ENCODE peak calls at places on chromosome 12, in six cellular contexts. One of them, this sample, is unnamed.

GRCh38 chr12:83945871-83946270 is 966.7 kb downstream of the SLC6A15 start:
- DNase-seq in HFF-Myc: peak; percentile 84
- DNase-seq in lower leg skin: no peak
- DNase-seq in cardiac fibroblast: peak; percentile 27
- DNase-seq in adrenal gland: no peak
- DNase-seq in heart left ventricle: no peak
- DNase-seq in this sample: no peak

GRCh38 chr12:52243774-52244614 is 11.0 kb downstream of the KRT7 start:
- DNase-seq in HFF-Myc: peak; percentile 92
- DNase-seq in lower leg skin: peak; percentile 97
- DNase-seq in cardiac fibroblast: peak; percentile 97
- DNase-seq in adrenal gland: peak; percentile 95
- DNase-seq in heart left ventricle: peak; percentile 81
- DNase-seq in this sample: peak; percentile 84

GRCh38 chr12:40970320-40970907 is 217.7 kb upstream of the PDZRN4 start:
- DNase-seq in HFF-Myc: no peak
- DNase-seq in lower leg skin: no peak
- DNase-seq in cardiac fibroblast: no peak
- DNase-seq in adrenal gland: no peak
- DNase-seq in heart left ventricle: no peak
- DNase-seq in this sample: no peak

GRCh38 chr12:100799770-100800169 is 5.2 kb downstream of the ANO4 start:
- DNase-seq in HFF-Myc: no peak
- DNase-seq in lower leg skin: no peak
- DNase-seq in cardiac fibroblast: peak; percentile 56
- DNase-seq in adrenal gland: no peak
- DNase-seq in heart left ventricle: no peak
- DNase-seq in this sample: no peak

GRCh38 chr12:4282892-4283511 is 9.4 kb downstream of the CCND2 start:
- DNase-seq in HFF-Myc: no peak
- DNase-seq in lower leg skin: no peak
- DNase-seq in cardiac fibroblast: no peak
- DNase-seq in adrenal gland: no peak
- DNase-seq in heart left ventricle: no peak
- DNase-seq in this sample: no peak

GRCh38 chr12:3218150-3218845 is 141.1 kb downstream of the TSPAN9 start:
- DNase-seq in HFF-Myc: no peak
- DNase-seq in lower leg skin: peak; percentile 96
- DNase-seq in cardiac fibroblast: peak; percentile 92
- DNase-seq in adrenal gland: peak; percentile 85
- DNase-seq in heart left ventricle: peak; percentile 87
- DNase-seq in this sample: no peak

GRCh38 chr12:118337194-118337838 is 35.4 kb downstream of the TAOK3 start:
- DNase-seq in HFF-Myc: peak; percentile 60
- DNase-seq in lower leg skin: no peak
- DNase-seq in cardiac fibroblast: peak; percentile 59
- DNase-seq in adrenal gland: no peak
- DNase-seq in heart left ventricle: no peak
- DNase-seq in this sample: no peak

GRCh38 chr12:138898-139534 is 72.4 kb downstream of the IQSEC3 start:
- DNase-seq in HFF-Myc: no peak
- DNase-seq in lower leg skin: no peak
- DNase-seq in cardiac fibroblast: peak; percentile 9
- DNase-seq in adrenal gland: peak; percentile 5
- DNase-seq in heart left ventricle: no peak
- DNase-seq in this sample: no peak

DNA sequence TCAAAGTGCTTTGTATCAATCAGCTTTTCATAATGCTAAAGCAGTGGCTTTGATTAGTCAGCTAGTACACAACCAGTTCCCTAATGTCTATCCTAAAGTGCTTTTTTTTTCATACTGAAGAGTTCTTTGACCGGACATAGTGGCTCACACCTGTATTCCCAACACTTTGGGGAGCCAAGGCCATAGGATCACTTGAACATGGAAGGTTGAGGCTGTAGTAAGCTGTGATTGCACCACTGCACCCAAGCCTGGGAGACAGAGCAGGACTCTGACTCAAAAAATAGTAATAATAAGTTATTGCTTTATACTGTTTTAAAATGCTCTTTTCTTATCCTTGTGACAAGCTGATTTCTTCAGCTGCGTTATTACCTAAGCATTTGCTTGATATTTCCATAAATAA is 154.6 kb upstream of the AEBP2 start:
- DNase-seq in HFF-Myc: no peak
- DNase-seq in lower leg skin: no peak
- DNase-seq in cardiac fibroblast: no peak
- DNase-seq in adrenal gland: no peak
- DNase-seq in heart left ventricle: no peak
- DNase-seq in this sample: no peak
- H3K4me3 ChIP-seq in HFF-Myc: no peak overlapping the region
- H3K4me3 ChIP-seq in lower leg skin: no peak overlapping the region
- H3K4me3 ChIP-seq in cardiac fibroblast: no peak overlapping the region
- H3K4me3 ChIP-seq in adrenal gland: no peak overlapping the region
- H3K4me3 ChIP-seq in heart left ventricle: no peak overlapping the region
- H3K4me3 ChIP-seq in this sample: no peak overlapping the region

DNA sequence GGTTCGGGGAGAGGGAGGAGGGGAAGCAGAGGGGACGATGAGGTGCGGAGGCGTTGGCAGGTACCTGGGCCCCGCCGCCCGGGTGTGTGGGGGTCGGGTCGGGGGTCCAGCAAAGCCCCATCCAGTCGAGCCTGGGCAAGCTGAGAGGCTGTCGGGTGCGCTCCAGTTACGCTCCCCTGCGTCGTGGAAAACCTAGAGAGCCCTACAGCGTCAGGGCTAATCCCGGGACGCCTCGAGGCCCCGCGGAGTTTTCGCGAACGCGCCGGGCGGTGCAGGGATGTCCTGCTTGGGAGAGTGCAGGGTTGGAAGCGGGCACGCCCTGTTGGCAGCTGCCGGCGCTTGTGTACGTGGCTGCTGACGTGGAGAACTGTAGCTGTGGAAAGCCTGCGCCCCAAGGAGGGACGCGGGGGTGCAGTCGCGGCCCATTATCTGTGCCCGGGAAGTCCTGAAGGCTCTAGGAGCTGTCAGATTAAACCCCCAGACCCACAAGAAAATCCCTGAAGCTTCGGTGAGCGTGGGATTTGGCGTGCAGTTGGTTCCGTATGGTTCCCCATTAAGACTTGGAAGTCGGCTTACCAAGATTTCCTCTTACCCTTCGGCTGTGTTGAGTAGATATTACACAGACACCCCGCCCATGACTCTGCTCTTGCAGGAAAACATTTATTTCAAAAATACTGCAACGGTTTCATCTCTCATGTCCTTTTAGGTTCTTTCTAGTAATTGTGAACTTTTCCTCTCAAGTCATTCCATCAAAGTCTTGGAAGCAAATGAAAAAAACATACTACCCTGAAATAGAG is 11.3 kb upstream of the SLC38A2 start:
- DNase-seq in HFF-Myc: no peak
- DNase-seq in lower leg skin: peak; percentile 98
- DNase-seq in cardiac fibroblast: peak; percentile 97
- DNase-seq in adrenal gland: peak; percentile 98
- DNase-seq in heart left ventricle: peak; percentile 95
- DNase-seq in this sample: no peak
- TF ChIP-seq CTCF in HFF-Myc: no peak
- TF ChIP-seq CTCF in lower leg skin: no peak
- TF ChIP-seq CTCF in cardiac fibroblast: no peak
- TF ChIP-seq CTCF in adrenal gland: peak; percentile 30
- TF ChIP-seq CTCF in heart left ventricle: peak; percentile 41
- TF ChIP-seq CTCF in this sample: no peak

GRCh38 chr12:47033797-47034555 is 45.4 kb upstream of the PCED1B start:
- DNase-seq in HFF-Myc: no peak
- DNase-seq in lower leg skin: no peak
- DNase-seq in cardiac fibroblast: no peak
- DNase-seq in adrenal gland: no peak
- DNase-seq in heart left ventricle: no peak
- DNase-seq in this sample: no peak
- H3K4me3 ChIP-seq in HFF-Myc: no peak overlapping the region
- H3K4me3 ChIP-seq in lower leg skin: no peak overlapping the region
- H3K4me3 ChIP-seq in cardiac fibroblast: no peak overlapping the region
- H3K4me3 ChIP-seq in adrenal gland: no peak overlapping the region
- H3K4me3 ChIP-seq in heart left ventricle: no peak overlapping the region
- H3K4me3 ChIP-seq in this sample: no peak overlapping the region

GRCh38 chr12:6684609-6685008 is 4.6 kb downstream of the ZNF384 start:
- DNase-seq in HFF-Myc: no peak
- DNase-seq in lower leg skin: no peak
- DNase-seq in cardiac fibroblast: peak; percentile 52
- DNase-seq in adrenal gland: peak; percentile 24
- DNase-seq in heart left ventricle: no peak
- DNase-seq in this sample: no peak
- TF ChIP-seq CTCF in HFF-Myc: peak; percentile 62
- TF ChIP-seq CTCF in lower leg skin: no peak
- TF ChIP-seq CTCF in cardiac fibroblast: peak; percentile 44
- TF ChIP-seq CTCF in adrenal gland: peak; percentile 31
- TF ChIP-seq CTCF in heart left ventricle: peak; percentile 51
- TF ChIP-seq CTCF in this sample: peak; percentile 63

GRCh38 chr12:14619731-14620501 is 52.2 kb upstream of the PLBD1 start:
- DNase-seq in HFF-Myc: no peak
- DNase-seq in lower leg skin: no peak
- DNase-seq in cardiac fibroblast: no peak
- DNase-seq in adrenal gland: no peak
- DNase-seq in heart left ventricle: no peak
- DNase-seq in this sample: no peak

GRCh38 chr12:14618990-14619389 is 51.3 kb upstream of the PLBD1 start:
- DNase-seq in HFF-Myc: no peak
- DNase-seq in lower leg skin: no peak
- DNase-seq in cardiac fibroblast: peak; percentile 59
- DNase-seq in adrenal gland: peak; percentile 38
- DNase-seq in heart left ventricle: no peak
- DNase-seq in this sample: no peak

GRCh38 chr12:14621821-14622220 is 54.1 kb upstream of the PLBD1 start:
- DNase-seq in HFF-Myc: no peak
- DNase-seq in lower leg skin: no peak
- DNase-seq in cardiac fibroblast: no peak
- DNase-seq in adrenal gland: no peak
- DNase-seq in heart left ventricle: no peak
- DNase-seq in this sample: no peak
- H3K4me3 ChIP-seq in HFF-Myc: no peak overlapping the region
- H3K4me3 ChIP-seq in lower leg skin: no peak overlapping the region
- H3K4me3 ChIP-seq in cardiac fibroblast: no peak overlapping the region
- H3K4me3 ChIP-seq in adrenal gland: no peak overlapping the region
- H3K4me3 ChIP-seq in heart left ventricle: no peak overlapping the region
- H3K4me3 ChIP-seq in this sample: no peak overlapping the region

DNA sequence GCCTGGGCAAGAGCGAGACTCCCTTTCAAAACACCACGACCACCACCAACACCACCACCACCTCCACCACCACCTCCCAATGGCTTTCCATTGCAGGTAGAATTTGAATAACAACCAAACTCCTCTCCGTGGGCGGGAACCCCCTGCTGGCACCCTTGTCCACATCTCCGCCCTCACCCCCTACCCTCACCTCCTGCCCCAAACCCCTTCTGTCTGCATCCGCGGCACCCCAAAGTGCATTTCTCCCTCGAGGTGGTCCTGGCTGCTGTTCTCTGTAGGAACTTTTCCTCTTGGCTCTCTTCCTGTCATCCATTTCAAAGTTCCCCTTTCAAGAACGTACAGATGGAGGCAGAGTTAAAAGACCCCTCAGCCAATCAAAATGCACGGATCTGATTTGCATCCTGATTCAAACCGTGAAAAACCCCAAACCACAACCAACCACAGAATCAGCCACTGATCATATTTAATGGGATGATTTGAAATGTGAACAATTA is 3.8 kb downstream of the SDSL start:
- DNase-seq in HFF-Myc: no peak
- DNase-seq in lower leg skin: no peak
- DNase-seq in cardiac fibroblast: no peak
- DNase-seq in adrenal gland: no peak
- DNase-seq in heart left ventricle: no peak
- DNase-seq in this sample: no peak
- TF ChIP-seq CTCF in HFF-Myc: no peak
- TF ChIP-seq CTCF in lower leg skin: no peak
- TF ChIP-seq CTCF in cardiac fibroblast: no peak
- TF ChIP-seq CTCF in adrenal gland: no peak
- TF ChIP-seq CTCF in heart left ventricle: no peak
- TF ChIP-seq CTCF in this sample: no peak

GRCh38 chr12:15220961-15221885 is at the start of gene RERG:
- DNase-seq in HFF-Myc: peak; percentile 20
- DNase-seq in lower leg skin: peak; percentile 95
- DNase-seq in cardiac fibroblast: peak; percentile 75
- DNase-seq in adrenal gland: peak; percentile 86
- DNase-seq in heart left ventricle: peak; percentile 92
- DNase-seq in this sample: no peak
- H3K4me3 ChIP-seq in HFF-Myc: no peak within 1 kb of the TSS
- H3K4me3 ChIP-seq in lower leg skin: peak within 1 kb of the TSS; percentile 30
- H3K4me3 ChIP-seq in cardiac fibroblast: peak within 1 kb of the TSS; percentile 61
- H3K4me3 ChIP-seq in adrenal gland: peak within 1 kb of the TSS; percentile 58
- H3K4me3 ChIP-seq in heart left ventricle: peak within 1 kb of the TSS; percentile 49
- H3K4me3 ChIP-seq in this sample: peak within 1 kb of the TSS; percentile 64

DNA sequence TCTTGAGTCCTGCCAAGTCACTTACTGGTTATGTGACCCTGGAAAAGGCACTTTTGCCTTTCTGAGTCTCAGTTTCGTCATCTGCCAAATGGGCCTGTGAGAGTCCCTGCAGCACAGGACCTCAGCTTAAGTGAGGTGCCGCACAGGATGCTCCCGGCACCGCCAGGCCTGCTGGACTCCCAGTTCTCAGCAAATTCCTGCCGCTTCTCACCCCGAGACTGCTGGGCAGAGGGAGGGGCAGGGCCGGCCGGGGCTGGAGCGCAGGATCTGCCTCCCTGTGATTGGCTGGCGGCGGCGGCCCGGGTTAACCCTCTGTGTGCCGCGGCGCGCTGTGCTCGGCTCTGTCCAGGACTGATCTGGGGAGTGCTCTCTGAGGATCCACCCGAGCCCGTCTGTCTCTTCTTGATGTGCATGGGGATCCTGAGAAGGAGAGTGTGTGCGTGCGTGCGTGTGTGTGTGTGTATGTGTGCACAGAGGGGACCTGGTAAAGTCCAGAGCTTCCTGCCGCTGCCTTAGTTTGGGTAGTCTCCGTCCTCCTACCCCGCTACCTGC is 8.6 kb downstream of the SETD1B start:
- DNase-seq in HFF-Myc: no peak
- DNase-seq in lower leg skin: peak; percentile 93
- DNase-seq in cardiac fibroblast: peak; percentile 70
- DNase-seq in adrenal gland: peak; percentile 85
- DNase-seq in heart left ventricle: peak; percentile 88
- DNase-seq in this sample: no peak
- TF ChIP-seq CTCF in HFF-Myc: no peak
- TF ChIP-seq CTCF in lower leg skin: no peak
- TF ChIP-seq CTCF in cardiac fibroblast: no peak
- TF ChIP-seq CTCF in adrenal gland: peak; percentile 34
- TF ChIP-seq CTCF in heart left ventricle: peak; percentile 41
- TF ChIP-seq CTCF in this sample: no peak

This sample was measured in epithelial cell of proximal tubule.